ENCODE peak calls at places on chromosomes 3 and 15, in four cellular contexts. P is T-helper 9 cell; Z is endothelial cell; V is stimulated activated CD8-positive, alpha-beta memory T cell treated with anti-CD3 and anti-CD28 coated beads, Interleukin-4, amount 100 ng/mL, for 1 hour. B is an unnamed sample.

GRCh38 chr15:43441316-43441715 is 51.6 kb downstream of the TP53BP1 start:
- DNase-seq in V (no peak), Z (no peak), P (no peak), B (no peak)

GRCh38 chr3:30620402-30621360 is 14.3 kb downstream of the TGFBR2 start:
- DNase-seq in P (no peak), Z (no peak), V (no peak), B (no peak)

GRCh38 chr3:32593903-32594525 is 23.4 kb upstream of the DYNC1LI1 start:
- DNase-seq in V (no peak), Z (no peak), P (no peak), B (no peak)

GRCh38 chr3:127027811-127028548 is 45.1 kb downstream of the PLXNA1 start:
- DNase-seq in P (no peak), Z (no peak), V (no peak), B (no peak)

GRCh38 chr3:55721716-55722484 is 234.8 kb upstream of the WNT5A start:
- DNase-seq in V (no peak), P (no peak), Z (peak), B (peak)

GRCh38 chr3:64251019-64251418 is 25.8 kb upstream of the PRICKLE2 start:
- DNase-seq in V (no peak), P (no peak), Z (no peak), B (no peak)

GRCh38 chr3:39460677-39461076 is 6.8 kb upstream of the MOBP start:
- DNase-seq in V (no peak), Z (no peak), P (no peak), B (no peak)

GRCh38 chr15:25739687-25740121 is 123.4 kb downstream of the ATP10A start:
- DNase-seq in Z (peak), P (no peak), V (no peak), B (no peak)

GRCh38 chr3:32818431-32819085 is 761 bp downstream of the TRIM71 start:
- DNase-seq in P (no peak), Z (peak), V (no peak), B (no peak)

GRCh38 chr15:28876131-28876844 is 9.5 kb upstream of the APBA2 start:
- DNase-seq in P (no peak), V (no peak), Z (no peak), B (no peak)

GRCh38 chr3:192224634-192225033 is 502.7 kb downstream of the FGF12 start:
- DNase-seq in V (no peak), P (no peak), Z (no peak), B (no peak)

GRCh38 chr3:101940521-101940992 is 91.2 kb downstream of the NFKBIZ start:
- DNase-seq in Z (no peak), V (no peak), P (no peak), B (no peak)

GRCh38 chr15:89781055-89781454 is 4.9 kb downstream of the MESP2 start:
- DNase-seq in V (no peak), P (no peak), Z (no peak), B (no peak)

GRCh38 chr3:139110072-139110830 is 65.6 kb upstream of the PRR23C start:
- DNase-seq in Z (no peak), P (no peak), V (no peak), B (peak)

GRCh38 chr3:69915726-69916125 is 83.8 kb upstream of the SAMMSON start:
- DNase-seq in Z (no peak), V (no peak), P (no peak), B (no peak)

GRCh38 chr3:132629928-132630327 is 29.7 kb downstream of the ACAD11 start:
- DNase-seq in V (no peak), Z (no peak), P (no peak), B (no peak)

GRCh38 chr3:180934638-180935037 is 22.2 kb downstream of the FXR1 start:
- DNase-seq in V (no peak), Z (no peak), P (no peak), B (no peak)

GRCh38 chr3:196111939-196112386 is 30.1 kb upstream of the TFRC start:
- DNase-seq in V (no peak), P (no peak), Z (no peak), B (peak)

GRCh38 chr15:63892794-63893441 is 59.2 kb upstream of the HERC1 start:
- DNase-seq in V (peak), P (peak), Z (no peak), B (peak)

GRCh38 chr15:46617507-46617906 is 982.7 kb downstream of the SQOR start:
- DNase-seq in V (no peak), P (no peak), Z (no peak), B (no peak)

GRCh38 chr3:122074621-122075265 is 19.6 kb downstream of the CD86 start:
- DNase-seq in P (no peak), Z (no peak), V (no peak), B (no peak)

GRCh38 chr15:65156692-65157091 is 23.1 kb upstream of the PDCD7 start:
- DNase-seq in P (no peak), V (no peak), Z (no peak), B (no peak)

GRCh38 chr15:31347067-31347975 is 20.7 kb downstream of the KLF13 start:
- DNase-seq in V (no peak), Z (no peak), P (peak), B (no peak)

GRCh38 chr3:49191741-49192140 is 20.3 kb downstream of the KLHDC8B start:
- DNase-seq in Z (no peak), V (no peak), P (no peak), B (no peak)

GRCh38 chr15:72271895-72272212 is 500 bp downstream of the PARP6 start:
- DNase-seq in P (no peak), Z (no peak), V (no peak), B (no peak)

GRCh38 chr3:69079269-69080159 is 651 bp downstream of the UBA3 start:
- DNase-seq in V (no peak), P (no peak), Z (peak), B (peak)

GRCh38 chr3:99686955-99687612 is 48.7 kb downstream of the COL8A1 start:
- DNase-seq in V (no peak), Z (peak), P (peak), B (peak)

GRCh38 chr3:84961492-84962255 is 2.9 kb downstream of the CADM2 start:
- DNase-seq in V (no peak), Z (peak), P (no peak), B (no peak)

GRCh38 chr3:62529230-62529629 is 155.9 kb upstream of the FEZF2 start:
- DNase-seq in P (no peak), V (no peak), Z (peak), B (no peak)

GRCh38 chr3:194485876-194486539 is 794 bp downstream of the ATP13A3 start:
- DNase-seq in Z (peak), V (peak), P (peak), B (peak)

GRCh38 chr3:55185380-55185779 is 257.5 kb upstream of the LRTM1 start:
- DNase-seq in V (no peak), Z (no peak), P (no peak), B (no peak)

GRCh38 chr3:114103181-114103580 is 46.6 kb downstream of the QTRT2 start:
- DNase-seq in P (no peak), V (no peak), Z (no peak), B (no peak)